ENCODE peak calls at places on chromosomes 3 and 15, in nine cellular contexts. U is endothelial cell, E is AG10803, X is OCI-LY7, J is HFF-Myc, K is tibial nerve, M is psoas muscle, A is AG09309, T is astrocyte of the spinal cord. D is an unnamed sample.

GRCh38 chr3:149180057-149180573 is 41.5 kb downstream of the CP start:
- DNase-seq in X (no peak), A (peak; percentile 98), M (peak; percentile 85), K (peak; percentile 98), T (peak; percentile 97), J (peak; percentile 99), U (no peak), E (peak; percentile 100), D (no peak)

GRCh38 chr15:71352125-71352524 is 236.9 kb downstream of the THSD4 start:
- DNase-seq in U (no peak), X (no peak), J (no peak), T (no peak), A (no peak), E (no peak), K (no peak), M (no peak), D (no peak)

GRCh38 chr3:196207833-196208607 is 3.2 kb downstream of the ZDHHC19 start:
- DNase-seq in U (peak; percentile 56), A (no peak), M (peak; percentile 58), K (no peak), E (no peak), X (peak; percentile 65), J (no peak), T (no peak), D (no peak)

GRCh38 chr3:107404727-107405519 is 27.7 kb downstream of the CCDC54 start:
- DNase-seq in A (peak; percentile 35), U (no peak), T (peak; percentile 67), X (no peak), M (no peak), K (no peak), E (peak; percentile 92), J (no peak), D (no peak)

GRCh38 chr15:98889930-98890695 is 117.5 kb downstream of the PGPEP1L start:
- DNase-seq in J (peak; percentile 73), K (no peak), M (no peak), E (peak; percentile 95), T (peak; percentile 96), A (peak; percentile 85), X (no peak), U (no peak), D (no peak)

GRCh38 chr3:121651684-121652083 is 9.0 kb downstream of the HCLS1 start:
- DNase-seq in U (no peak), T (peak; percentile 16), J (no peak), K (no peak), M (no peak), X (no peak), A (no peak), E (no peak), D (no peak)

GRCh38 chr3:138781012-138781470 is 53.7 kb downstream of the PIK3CB start:
- DNase-seq in A (no peak), M (no peak), U (no peak), K (no peak), E (no peak), X (no peak), T (no peak), J (no peak), D (no peak)

GRCh38 chr3:117003501-117003900 is 293.9 kb downstream of the TUSC7 start:
- DNase-seq in U (no peak), K (no peak), T (no peak), M (no peak), J (no peak), X (no peak), E (no peak), A (no peak), D (no peak)

GRCh38 chr15:63050737-63051700 is 8.5 kb downstream of the TPM1 start:
- DNase-seq in J (no peak), E (peak; percentile 82), T (peak; percentile 83), K (no peak), X (no peak), U (no peak), M (no peak), A (no peak), D (no peak)

GRCh38 chr3:12662593-12663310 is 1.2 kb downstream of the RAF1 start:
- DNase-seq in J (no peak), A (no peak), T (peak; percentile 35), X (peak; percentile 59), U (peak; percentile 43), E (peak; percentile 29), K (peak; percentile 13), M (peak; percentile 30), D (peak; percentile 80)

GRCh38 chr3:53159415-53160135 is 1.4 kb upstream of the PRKCD start:
- DNase-seq in X (no peak), U (no peak), K (no peak), J (no peak), E (no peak), M (no peak), T (no peak), A (no peak), D (no peak)

GRCh38 chr3:57086201-57086600 is 25.7 kb downstream of the SPATA12 start:
- DNase-seq in X (no peak), M (no peak), U (no peak), A (no peak), J (no peak), T (no peak), E (no peak), K (no peak), D (no peak)

GRCh38 chr3:48436855-48437254 is 3.1 kb downstream of the CCDC51 start:
- DNase-seq in K (no peak), X (no peak), J (no peak), T (no peak), U (no peak), A (no peak), M (no peak), E (no peak), D (no peak)

GRCh38 chr15:32030795-32031194 is 480 bp downstream of the CHRNA7 start:
- DNase-seq in M (no peak), X (no peak), E (no peak), J (no peak), A (no peak), T (peak; percentile 2), U (no peak), K (no peak), D (no peak)

GRCh38 chr15:69194854-69195253 is 34.4 kb downstream of the GLCE start:
- DNase-seq in M (no peak), E (no peak), A (no peak), J (no peak), X (no peak), K (no peak), U (no peak), T (peak; percentile 8), D (no peak)

GRCh38 chr3:28542351-28542750 is 193.7 kb upstream of the AZI2 start:
- DNase-seq in T (no peak), E (no peak), X (no peak), K (no peak), U (no peak), M (no peak), J (no peak), A (no peak), D (no peak)
- TF ChIP-seq CTCF in T (no peak), E (no peak), X (no peak), K (no peak), U (no peak), M (no peak), J (no peak), A (no peak), D (no peak)

GRCh38 chr15:19984101-19984500 is 557.5 kb downstream of the GOLGA6L6 start:
- DNase-seq in T (no peak), J (no peak), E (no peak), M (no peak), A (no peak), X (no peak), K (no peak), U (no peak), D (no peak)

GRCh38 chr15:19992428-19992827 is 549.2 kb downstream of the GOLGA6L6 start:
- DNase-seq in M (no peak), K (no peak), U (no peak), X (no peak), A (no peak), J (no peak), T (no peak), E (no peak), D (no peak)

GRCh38 chr15:19987389-19988048 is 554.1 kb downstream of the GOLGA6L6 start:
- DNase-seq in E (no peak), K (no peak), U (no peak), A (no peak), T (no peak), J (no peak), X (peak; percentile 1), M (no peak), D (peak; percentile 71)
- TF ChIP-seq CTCF in E (no peak), K (no peak), U (no peak), A (no peak), T (no peak), J (no peak), X (peak; percentile 43), M (no peak), D (no peak)

GRCh38 chr3:9725775-9726174 is 5.8 kb upstream of the BRPF1 start:
- DNase-seq in J (no peak), K (no peak), U (no peak), M (no peak), T (no peak), X (no peak), E (no peak), A (no peak), D (no peak)

GRCh38 chr3:9727743-9728142 is 3.8 kb upstream of the BRPF1 start:
- DNase-seq in E (no peak), K (no peak), J (no peak), A (no peak), T (no peak), U (no peak), X (no peak), M (no peak), D (no peak)

GRCh38 chr3:9730747-9731205 is 759 bp upstream of the BRPF1 start:
- DNase-seq in U (no peak), E (peak; percentile 69), A (no peak), J (no peak), K (no peak), X (no peak), T (no peak), M (no peak), D (no peak)

GRCh38 chr3:9729419-9729818 is 2.1 kb upstream of the BRPF1 start:
- DNase-seq in J (no peak), K (no peak), U (no peak), A (no peak), X (no peak), M (no peak), E (no peak), T (no peak), D (no peak)

GRCh38 chr3:9727041-9727595 is 4.4 kb upstream of the BRPF1 start:
- DNase-seq in E (no peak), M (no peak), K (no peak), X (peak; percentile 84), T (no peak), J (no peak), A (no peak), U (peak; percentile 51), D (no peak)
- TF ChIP-seq CTCF in E (peak; percentile 13), M (no peak), K (no peak), X (peak; percentile 90), T (peak; percentile 18), J (peak; percentile 31), A (peak; percentile 17), U (peak; percentile 75), D (peak; percentile 40)

DNA sequence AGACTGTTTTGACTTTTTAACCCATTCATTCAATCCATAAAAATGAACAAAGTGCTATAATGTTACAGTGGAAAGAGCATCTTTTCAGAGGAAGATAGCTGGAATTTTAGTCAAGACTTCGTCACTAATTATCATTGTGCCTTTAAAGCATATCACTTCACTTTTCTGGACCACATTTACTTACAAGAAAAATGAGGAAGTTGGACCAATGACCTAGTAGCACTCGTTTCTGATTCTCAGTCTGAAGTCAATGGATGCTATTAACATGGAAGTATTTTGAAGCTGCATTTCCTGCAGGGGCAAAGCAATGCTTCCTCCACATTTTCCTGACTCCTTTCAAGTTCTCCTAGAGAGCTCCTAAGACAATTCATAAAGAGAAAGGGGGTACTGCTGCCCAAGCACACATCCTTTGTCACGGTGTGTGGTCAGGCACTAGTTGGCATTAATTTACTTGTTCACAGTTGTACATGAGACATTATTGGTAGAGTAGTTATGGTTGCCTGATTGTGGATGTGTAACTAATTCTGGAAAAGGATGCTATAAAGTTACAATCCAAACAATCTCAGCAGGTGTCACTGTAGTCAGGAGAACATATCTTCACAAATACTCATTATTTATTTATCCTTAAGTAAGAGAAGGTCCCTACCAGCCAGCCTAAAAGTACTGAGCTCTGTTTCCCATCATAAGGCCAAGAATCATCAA is 1049.0 kb downstream of the FHIT start:
- DNase-seq in J (no peak), K (no peak), M (no peak), A (no peak), U (no peak), X (no peak), E (no peak), T (no peak), D (no peak)
- TF ChIP-seq CTCF in J (no peak), K (no peak), M (no peak), A (no peak), U (no peak), X (no peak), E (no peak), T (no peak), D (no peak)

D was measured in chondrocyte.